ENCODE peak calls at places on chromosomes 1 and 21, in six cellular contexts. K is IMR-90, W is H9, P is mesenchymal stem cell, H is mesendoderm, Y is neuronal stem cell. E is an unnamed sample.

GRCh38 chr1:60705026-60705425 is 377.3 kb upstream of the NFIA start:
- DNase-seq in W (no peak), P (no peak), Y (no peak), H (no peak), K (no peak), E (no peak)

GRCh38 chr1:45172015-45172414 is 34.4 kb downstream of the ZSWIM5 start:
- DNase-seq in W (no peak), H (no peak), P (no peak), Y (no peak), K (no peak), E (no peak)

GRCh38 chr1:116334868-116335649 is 38.0 kb upstream of the ATP1A1 start:
- DNase-seq in P (peak), H (peak), K (peak), Y (no peak), W (peak), E (no peak)

GRCh38 chr1:52045236-52045635 is 9.8 kb downstream of the TXNDC12 start:
- DNase-seq in W (no peak), P (no peak), H (no peak), K (no peak), Y (no peak), E (no peak)

GRCh38 chr1:87093286-87093685 is 178.9 kb downstream of the HS2ST1 start:
- DNase-seq in Y (no peak), H (peak), W (no peak), P (peak), K (peak), E (no peak)

GRCh38 chr21:35294231-35294898 is 245.3 kb upstream of the RUNX1 start:
- DNase-seq in P (no peak), W (no peak), Y (no peak), H (peak), K (no peak), E (no peak)

GRCh38 chr1:86940599-86940998 is 26.2 kb downstream of the HS2ST1 start:
- DNase-seq in P (no peak), Y (no peak), W (no peak), H (no peak), K (no peak), E (no peak)

GRCh38 chr1:243493156-243494129 is 237.6 kb downstream of the SDCCAG8 start:
- DNase-seq in W (no peak), H (peak), Y (no peak), K (peak), P (no peak), E (no peak)

GRCh38 chr1:78102082-78102481 is 56.3 kb downstream of the GIPC2 start:
- DNase-seq in W (no peak), Y (no peak), H (no peak), K (peak), P (peak), E (no peak)

GRCh38 chr1:14181191-14181793 is 417.2 kb upstream of the KAZN start:
- DNase-seq in W (no peak), H (no peak), K (no peak), Y (peak), P (no peak), E (no peak)

GRCh38 chr1:219938706-219939105 is 10.3 kb upstream of the SLC30A10 start:
- DNase-seq in P (peak), H (no peak), K (peak), Y (no peak), W (no peak), E (no peak)

GRCh38 chr1:46522184-46522968 is 29.1 kb downstream of the KNCN start:
- DNase-seq in Y (no peak), H (no peak), K (peak), P (no peak), W (no peak), E (peak)

GRCh38 chr1:61472876-61473275 is 252.1 kb downstream of the TM2D1 start:
- DNase-seq in Y (no peak), H (no peak), W (no peak), P (no peak), K (no peak), E (no peak)

GRCh38 chr1:27602510-27603319 is 1.2 kb downstream of the AHDC1 start:
- DNase-seq in H (no peak), K (peak), W (no peak), Y (no peak), P (no peak), E (peak)

GRCh38 chr1:2998503-2999100 is 22.7 kb upstream of the ACTRT2 start:
- DNase-seq in W (no peak), K (no peak), P (no peak), H (no peak), Y (no peak), E (no peak)

GRCh38 chr1:6970256-6970655 is 185.0 kb downstream of the CAMTA1 start:
- DNase-seq in P (no peak), K (no peak), W (peak), Y (no peak), H (no peak), E (no peak)

GRCh38 chr1:77744576-77744975 is 15.1 kb downstream of the USP33 start:
- DNase-seq in Y (no peak), W (no peak), P (no peak), H (peak), K (no peak), E (no peak)

GRCh38 chr1:173409613-173410012 is 67.5 kb upstream of the PRDX6 start:
- DNase-seq in K (peak), P (no peak), W (no peak), H (no peak), Y (no peak), E (no peak)

GRCh38 chr1:194873328-194873923 is 1687.0 kb upstream of the B3GALT2 start:
- DNase-seq in P (no peak), Y (no peak), H (peak), W (no peak), K (peak), E (no peak)

GRCh38 chr1:88029142-88029541 is 654.9 kb upstream of the PKN2 start:
- DNase-seq in W (no peak), H (peak), K (peak), Y (no peak), P (peak), E (no peak)

GRCh38 chr1:161771166-161771565 is 5.0 kb downstream of the ATF6 start:
- DNase-seq in H (no peak), W (no peak), K (no peak), Y (no peak), P (no peak), E (no peak)

GRCh38 chr1:160398823-160399222 is 1.5 kb upstream of the VANGL2 start:
- DNase-seq in H (no peak), Y (no peak), W (no peak), P (no peak), K (no peak), E (no peak)

GRCh38 chr1:119947468-119947867 is 51.2 kb upstream of the ADAM30 start:
- DNase-seq in Y (no peak), P (peak), H (no peak), K (peak), W (no peak), E (no peak)

GRCh38 chr1:174892016-174892415 is 107.7 kb upstream of the CACYBP start:
- DNase-seq in W (no peak), P (no peak), K (no peak), H (no peak), Y (no peak), E (no peak)

GRCh38 chr1:6134741-6135510 is 45.2 kb downstream of the CHD5 start:
- DNase-seq in H (no peak), W (no peak), Y (no peak), P (no peak), K (no peak), E (no peak)

GRCh38 chr1:167955915-167956314 is 19.0 kb upstream of the MPC2 start:
- DNase-seq in P (no peak), H (no peak), W (no peak), K (peak), Y (no peak), E (no peak)

GRCh38 chr1:26478159-26478558 is 5.9 kb downstream of the HMGN2 start:
- DNase-seq in P (no peak), Y (no peak), H (no peak), W (no peak), K (no peak), E (no peak)

GRCh38 chr1:26475989-26476388 is 3.7 kb downstream of the HMGN2 start:
- DNase-seq in H (no peak), W (no peak), K (no peak), Y (no peak), P (no peak), E (no peak)

GRCh38 chr1:26476958-26477357 is 4.7 kb downstream of the HMGN2 start:
- DNase-seq in H (no peak), Y (no peak), W (no peak), P (no peak), K (no peak), E (no peak)

GRCh38 chr1:26478988-26479387 is 6.7 kb downstream of the HMGN2 start:
- DNase-seq in K (no peak), W (no peak), P (no peak), Y (no peak), H (no peak), E (no peak)

DNA sequence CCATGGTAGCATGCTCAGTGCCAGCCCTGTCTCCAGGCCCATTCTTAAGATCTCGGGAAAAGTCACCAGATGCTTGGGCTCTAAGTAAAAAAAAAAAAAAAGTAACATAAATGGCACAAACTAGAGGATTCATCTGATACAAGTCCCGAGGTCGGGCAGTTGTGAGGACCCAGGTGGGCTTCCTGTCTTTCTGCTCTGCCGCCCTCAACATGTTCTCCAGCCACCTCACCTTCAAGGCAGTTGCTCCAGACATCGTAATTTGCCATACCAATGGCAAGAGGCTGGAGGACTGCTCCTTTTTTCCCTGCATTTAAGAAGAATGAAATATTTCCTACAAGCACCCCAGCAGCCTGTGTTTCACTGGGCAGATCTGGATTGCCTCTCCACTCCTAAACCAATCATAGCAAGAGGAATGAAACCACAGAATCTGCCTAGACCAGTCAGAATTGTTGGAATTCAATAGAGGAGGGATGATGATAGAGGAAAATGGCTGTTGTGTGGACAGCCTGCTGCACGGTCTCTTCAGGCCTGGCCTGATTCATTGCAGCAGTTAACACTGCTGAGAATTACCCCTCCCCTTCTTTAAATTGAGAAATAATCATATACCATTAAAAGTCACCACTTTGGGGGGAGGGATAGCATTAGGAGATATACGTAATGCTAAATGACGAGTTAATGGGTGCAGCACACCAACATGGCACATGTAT is 5.4 kb downstream of the HMGN2 start:
- DNase-seq in W (no peak), P (peak), H (no peak), K (peak), Y (no peak), E (no peak)
- H2BK15ac ChIP-seq in W (no peak), P (no peak), H (no peak), K (no peak), Y (no peak), E (no peak)

GRCh38 chr1:20381045-20381641 is 90.5 kb downstream of the VWA5B1 start:
- DNase-seq in Y (no peak), H (no peak), W (no peak), K (no peak), P (no peak), E (no peak)
- H2BK15ac ChIP-seq in Y (no peak), H (no peak), W (no peak), K (peak), P (no peak), E (no peak)

GRCh38 chr1:205017766-205018165 is 25.2 kb upstream of the CNTN2 start:
- DNase-seq in K (no peak), H (no peak), P (no peak), W (no peak), Y (no peak), E (no peak)

GRCh38 chr1:205017036-205017435 is 26.0 kb upstream of the CNTN2 start:
- DNase-seq in Y (no peak), W (no peak), H (no peak), P (no peak), K (no peak), E (no peak)

GRCh38 chr1:205015241-205015640 is 27.8 kb upstream of the CNTN2 start:
- DNase-seq in K (no peak), W (no peak), P (no peak), Y (no peak), H (no peak), E (no peak)

GRCh38 chr1:205016075-205016474 is 26.9 kb upstream of the CNTN2 start:
- DNase-seq in P (no peak), K (no peak), W (no peak), H (no peak), Y (no peak), E (no peak)

GRCh38 chr1:205016584-205016983 is 26.4 kb upstream of the CNTN2 start:
- DNase-seq in H (no peak), P (no peak), Y (no peak), W (no peak), K (no peak), E (no peak)
- H2BK15ac ChIP-seq in H (no peak), P (no peak), Y (no peak), W (no peak), K (no peak), E (no peak)

GRCh38 chr1:64319985-64320384 is 116.6 kb downstream of the UBE2U start:
- DNase-seq in Y (no peak), H (no peak), W (no peak), K (no peak), P (no peak), E (no peak)

GRCh38 chr1:64320899-64321624 is 117.6 kb downstream of the UBE2U start:
- DNase-seq in K (no peak), W (no peak), P (peak), H (no peak), Y (no peak), E (no peak)

GRCh38 chr1:64320470-64320869 is 117.0 kb downstream of the UBE2U start:
- DNase-seq in H (no peak), Y (no peak), W (no peak), K (peak), P (peak), E (no peak)

GRCh38 chr1:64315402-64315801 is 112.0 kb downstream of the UBE2U start:
- DNase-seq in H (no peak), Y (no peak), K (no peak), P (no peak), W (no peak), E (no peak)

GRCh38 chr1:64318428-64318827 is 115.0 kb downstream of the UBE2U start:
- DNase-seq in Y (no peak), P (no peak), W (no peak), H (no peak), K (no peak), E (no peak)
- H2BK15ac ChIP-seq in Y (no peak), P (no peak), W (no peak), H (no peak), K (no peak), E (no peak)

DNA sequence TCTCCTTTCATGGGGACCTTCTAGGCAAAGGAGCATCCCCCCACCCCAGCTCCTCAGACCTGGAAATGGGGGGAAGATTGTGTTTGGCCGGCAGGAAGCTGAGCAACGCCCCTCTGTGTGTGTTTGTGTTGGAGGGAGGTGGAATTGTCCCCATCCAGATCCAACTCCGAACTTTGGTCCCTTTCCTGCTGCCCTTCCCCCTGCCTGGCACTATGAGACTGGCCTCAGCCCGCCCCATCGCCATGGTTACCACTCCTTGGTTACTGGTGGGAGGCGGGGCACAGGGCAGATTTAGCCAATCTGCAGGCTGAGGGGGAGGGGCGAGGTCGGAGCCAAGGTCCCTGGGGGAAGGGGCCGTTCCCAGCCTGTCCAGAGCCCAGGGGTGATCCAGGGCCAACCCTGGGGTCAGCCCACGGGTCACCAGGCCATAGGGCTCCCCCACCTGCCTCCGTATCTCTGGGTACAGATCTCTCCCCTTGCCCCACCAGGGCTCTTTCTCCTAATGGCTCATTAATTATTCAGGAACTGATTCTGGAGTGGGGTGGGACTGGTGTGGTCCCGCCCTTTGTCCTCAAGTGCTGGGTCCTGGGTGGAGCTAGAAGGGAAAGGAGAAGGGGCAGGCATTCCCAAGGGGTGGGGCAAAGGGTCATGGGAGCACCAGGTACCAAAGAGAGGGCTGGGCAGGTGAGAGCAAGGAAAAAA is 15.2 kb downstream of the PTPRF start:
- DNase-seq in K (no peak), Y (peak), H (peak), P (peak), W (peak), E (no peak)
- H2BK15ac ChIP-seq in K (no peak), Y (peak), H (no peak), P (no peak), W (no peak), E (no peak)

GRCh38 chr1:158310623-158311022 is 20.7 kb downstream of the CD1B start:
- DNase-seq in P (no peak), K (no peak), W (no peak), H (no peak), Y (no peak), E (no peak)
- H2BK15ac ChIP-seq in P (no peak), K (no peak), W (no peak), H (no peak), Y (no peak), E (no peak)

DNA sequence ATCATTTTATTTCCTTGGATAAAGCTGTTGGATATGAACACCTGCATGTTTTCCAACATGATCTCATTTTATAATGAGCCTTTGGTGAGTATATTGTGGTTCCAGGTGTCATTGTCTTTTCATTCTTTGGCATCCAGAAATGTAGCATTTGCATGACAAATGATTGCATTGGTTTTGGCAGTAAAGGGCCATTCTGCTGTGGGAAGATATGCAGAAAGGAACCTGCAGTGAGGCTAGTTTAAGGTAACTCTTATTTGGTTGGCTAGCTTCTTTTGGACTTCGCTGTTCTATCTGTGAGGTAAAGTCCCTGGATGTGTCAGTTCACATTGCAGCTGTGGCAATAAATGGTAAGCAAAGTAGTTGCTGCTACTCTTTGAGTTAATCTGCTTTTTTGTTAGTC is 343.0 kb downstream of the AMY1C start:
- DNase-seq in W (no peak), K (no peak), Y (no peak), H (no peak), P (no peak), E (no peak)
- H2BK15ac ChIP-seq in W (no peak), K (no peak), Y (no peak), H (no peak), P (no peak), E (no peak)